ENCODE peak calls at places on chromosomes 13 and 19, in four cellular contexts. One of them, this sample, is unnamed.

GRCh38 chr19:13621413-13621812 is 115.1 kb upstream of the CACNA1A start:
- DNase-seq in HFF-Myc: peak; percentile 77
- DNase-seq in anterior cingulate cortex: no peak
- DNase-seq in stimulated activated CD4-positive, alpha-beta T cell treated with anti-CD3 and anti-CD28 coated beads, Interleukin-1b, Interleukin-23, amount 100 ng/mL, for 1 hour: no peak
- DNase-seq in this sample: no peak

GRCh38 chr19:49837425-49837824 is 13.5 kb upstream of the PTOV1 start:
- DNase-seq in HFF-Myc: no peak
- DNase-seq in anterior cingulate cortex: no peak
- DNase-seq in stimulated activated CD4-positive, alpha-beta T cell treated with anti-CD3 and anti-CD28 coated beads, Interleukin-1b, Interleukin-23, amount 100 ng/mL, for 1 hour: no peak
- DNase-seq in this sample: no peak

GRCh38 chr13:73335938-73336337 is 277.1 kb downstream of the KLF5 start:
- DNase-seq in HFF-Myc: no peak
- DNase-seq in anterior cingulate cortex: no peak
- DNase-seq in stimulated activated CD4-positive, alpha-beta T cell treated with anti-CD3 and anti-CD28 coated beads, Interleukin-1b, Interleukin-23, amount 100 ng/mL, for 1 hour: no peak
- DNase-seq in this sample: no peak

GRCh38 chr13:41075034-41075433 is 13.7 kb downstream of the WBP4 start:
- DNase-seq in HFF-Myc: no peak
- DNase-seq in anterior cingulate cortex: no peak
- DNase-seq in stimulated activated CD4-positive, alpha-beta T cell treated with anti-CD3 and anti-CD28 coated beads, Interleukin-1b, Interleukin-23, amount 100 ng/mL, for 1 hour: no peak
- DNase-seq in this sample: no peak

GRCh38 chr13:114019367-114019766 is 45.5 kb upstream of the C13orf46 start:
- DNase-seq in HFF-Myc: no peak
- DNase-seq in anterior cingulate cortex: no peak
- DNase-seq in stimulated activated CD4-positive, alpha-beta T cell treated with anti-CD3 and anti-CD28 coated beads, Interleukin-1b, Interleukin-23, amount 100 ng/mL, for 1 hour: peak; percentile 7
- DNase-seq in this sample: no peak

GRCh38 chr13:21812192-21812626 is 141.3 kb downstream of the FGF9 start:
- DNase-seq in HFF-Myc: no peak
- DNase-seq in anterior cingulate cortex: no peak
- DNase-seq in stimulated activated CD4-positive, alpha-beta T cell treated with anti-CD3 and anti-CD28 coated beads, Interleukin-1b, Interleukin-23, amount 100 ng/mL, for 1 hour: no peak
- DNase-seq in this sample: no peak

GRCh38 chr19:19209372-19209771 is 2.4 kb upstream of the NCAN start:
- DNase-seq in HFF-Myc: no peak
- DNase-seq in anterior cingulate cortex: no peak
- DNase-seq in stimulated activated CD4-positive, alpha-beta T cell treated with anti-CD3 and anti-CD28 coated beads, Interleukin-1b, Interleukin-23, amount 100 ng/mL, for 1 hour: no peak
- DNase-seq in this sample: no peak

GRCh38 chr19:38730731-38731589 is 13.3 kb downstream of the CAPN12 start:
- DNase-seq in HFF-Myc: no peak
- DNase-seq in anterior cingulate cortex: no peak
- DNase-seq in stimulated activated CD4-positive, alpha-beta T cell treated with anti-CD3 and anti-CD28 coated beads, Interleukin-1b, Interleukin-23, amount 100 ng/mL, for 1 hour: no peak
- DNase-seq in this sample: no peak

GRCh38 chr13:21739771-21740170 is 68.9 kb downstream of the FGF9 start:
- DNase-seq in HFF-Myc: no peak
- DNase-seq in anterior cingulate cortex: no peak
- DNase-seq in stimulated activated CD4-positive, alpha-beta T cell treated with anti-CD3 and anti-CD28 coated beads, Interleukin-1b, Interleukin-23, amount 100 ng/mL, for 1 hour: no peak
- DNase-seq in this sample: no peak